ENCODE peak calls at places on chromosomes 11 and 22, in seven cellular contexts. One of them, this sample, is unnamed.

GRCh38 chr11:61598383-61598782 is 17.5 kb upstream of the SYT7 start:
- DNase-seq in stimulated activated effector memory CD8-positive, alpha-beta T cell treated with anti-CD3 and anti-CD28 coated beads, Interleukin-12 subunit alpha, Interleukin-12 subunit beta, amount 100 ng/mL, for 72 hours: no peak
- DNase-seq in GM12865: no peak
- DNase-seq in heart left ventricle: no peak
- DNase-seq in EH: no peak
- DNase-seq in activated CD4-positive, alpha-beta T cell treated with anti-CD3 and anti-CD28 coated beads, Interleukin-2, amount 50 U/mL, for 1 hour: no peak
- DNase-seq in cardiac fibroblast: no peak
- DNase-seq in this sample: no peak

GRCh38 chr11:2121227-2122130 is 17.7 kb downstream of the IGF2 start:
- DNase-seq in GM12865: no peak
- DNase-seq in cardiac fibroblast: no peak
- DNase-seq in stimulated activated effector memory CD8-positive, alpha-beta T cell treated with anti-CD3 and anti-CD28 coated beads, Interleukin-12 subunit alpha, Interleukin-12 subunit beta, amount 100 ng/mL, for 72 hours: no peak
- DNase-seq in EH: no peak
- DNase-seq in activated CD4-positive, alpha-beta T cell treated with anti-CD3 and anti-CD28 coated beads, Interleukin-2, amount 50 U/mL, for 1 hour: no peak
- DNase-seq in heart left ventricle: no peak
- DNase-seq in this sample: no peak

GRCh38 chr11:118341749-118342489 is 586 bp downstream of the CD3D start:
- DNase-seq in activated CD4-positive, alpha-beta T cell treated with anti-CD3 and anti-CD28 coated beads, Interleukin-2, amount 50 U/mL, for 1 hour: no peak
- DNase-seq in GM12865: no peak
- DNase-seq in EH: no peak
- DNase-seq in heart left ventricle: no peak
- DNase-seq in stimulated activated effector memory CD8-positive, alpha-beta T cell treated with anti-CD3 and anti-CD28 coated beads, Interleukin-12 subunit alpha, Interleukin-12 subunit beta, amount 100 ng/mL, for 72 hours: no peak
- DNase-seq in cardiac fibroblast: no peak
- DNase-seq in this sample: no peak

GRCh38 chr11:44600739-44601416 is 35.4 kb downstream of the CD82 start:
- DNase-seq in heart left ventricle: peak
- DNase-seq in cardiac fibroblast: peak
- DNase-seq in EH: no peak
- DNase-seq in GM12865: peak
- DNase-seq in activated CD4-positive, alpha-beta T cell treated with anti-CD3 and anti-CD28 coated beads, Interleukin-2, amount 50 U/mL, for 1 hour: no peak
- DNase-seq in stimulated activated effector memory CD8-positive, alpha-beta T cell treated with anti-CD3 and anti-CD28 coated beads, Interleukin-12 subunit alpha, Interleukin-12 subunit beta, amount 100 ng/mL, for 72 hours: no peak
- DNase-seq in this sample: peak

GRCh38 chr22:48403521-48403921 is 1424.2 kb downstream of the BRD1 start:
- DNase-seq in GM12865: no peak
- DNase-seq in stimulated activated effector memory CD8-positive, alpha-beta T cell treated with anti-CD3 and anti-CD28 coated beads, Interleukin-12 subunit alpha, Interleukin-12 subunit beta, amount 100 ng/mL, for 72 hours: no peak
- DNase-seq in heart left ventricle: no peak
- DNase-seq in cardiac fibroblast: no peak
- DNase-seq in activated CD4-positive, alpha-beta T cell treated with anti-CD3 and anti-CD28 coated beads, Interleukin-2, amount 50 U/mL, for 1 hour: no peak
- DNase-seq in EH: no peak
- DNase-seq in this sample: no peak

GRCh38 chr22:45201678-45202332 is 38.1 kb downstream of the NUP50 start:
- DNase-seq in EH: peak
- DNase-seq in cardiac fibroblast: peak
- DNase-seq in GM12865: no peak
- DNase-seq in stimulated activated effector memory CD8-positive, alpha-beta T cell treated with anti-CD3 and anti-CD28 coated beads, Interleukin-12 subunit alpha, Interleukin-12 subunit beta, amount 100 ng/mL, for 72 hours: no peak
- DNase-seq in heart left ventricle: no peak
- DNase-seq in activated CD4-positive, alpha-beta T cell treated with anti-CD3 and anti-CD28 coated beads, Interleukin-2, amount 50 U/mL, for 1 hour: no peak
- DNase-seq in this sample: peak

GRCh38 chr22:48316876-48317250 is 1510.8 kb downstream of the BRD1 start:
- DNase-seq in cardiac fibroblast: no peak
- DNase-seq in stimulated activated effector memory CD8-positive, alpha-beta T cell treated with anti-CD3 and anti-CD28 coated beads, Interleukin-12 subunit alpha, Interleukin-12 subunit beta, amount 100 ng/mL, for 72 hours: no peak
- DNase-seq in GM12865: no peak
- DNase-seq in EH: no peak
- DNase-seq in activated CD4-positive, alpha-beta T cell treated with anti-CD3 and anti-CD28 coated beads, Interleukin-2, amount 50 U/mL, for 1 hour: no peak
- DNase-seq in heart left ventricle: no peak
- DNase-seq in this sample: no peak

GRCh38 chr11:17642980-17643379 is 76.4 kb upstream of the MYOD1 start:
- DNase-seq in activated CD4-positive, alpha-beta T cell treated with anti-CD3 and anti-CD28 coated beads, Interleukin-2, amount 50 U/mL, for 1 hour: no peak
- DNase-seq in GM12865: no peak
- DNase-seq in cardiac fibroblast: no peak
- DNase-seq in heart left ventricle: no peak
- DNase-seq in EH: no peak
- DNase-seq in stimulated activated effector memory CD8-positive, alpha-beta T cell treated with anti-CD3 and anti-CD28 coated beads, Interleukin-12 subunit alpha, Interleukin-12 subunit beta, amount 100 ng/mL, for 72 hours: no peak
- DNase-seq in this sample: no peak

GRCh38 chr11:69721745-69722144 is 17.9 kb upstream of the FGF19 start:
- DNase-seq in EH: peak
- DNase-seq in heart left ventricle: no peak
- DNase-seq in GM12865: no peak
- DNase-seq in activated CD4-positive, alpha-beta T cell treated with anti-CD3 and anti-CD28 coated beads, Interleukin-2, amount 50 U/mL, for 1 hour: no peak
- DNase-seq in cardiac fibroblast: no peak
- DNase-seq in stimulated activated effector memory CD8-positive, alpha-beta T cell treated with anti-CD3 and anti-CD28 coated beads, Interleukin-12 subunit alpha, Interleukin-12 subunit beta, amount 100 ng/mL, for 72 hours: no peak
- DNase-seq in this sample: no peak

GRCh38 chr22:42399315-42400271 is 32.6 kb downstream of the NFAM1 start:
- DNase-seq in EH: peak
- DNase-seq in stimulated activated effector memory CD8-positive, alpha-beta T cell treated with anti-CD3 and anti-CD28 coated beads, Interleukin-12 subunit alpha, Interleukin-12 subunit beta, amount 100 ng/mL, for 72 hours: no peak
- DNase-seq in cardiac fibroblast: no peak
- DNase-seq in activated CD4-positive, alpha-beta T cell treated with anti-CD3 and anti-CD28 coated beads, Interleukin-2, amount 50 U/mL, for 1 hour: no peak
- DNase-seq in GM12865: no peak
- DNase-seq in heart left ventricle: peak
- DNase-seq in this sample: no peak

This sample was measured in LHCN-M2.